ENCODE peak calls at places on chromosomes 5 and 9, in eight cellular contexts. X, Q, N, A, H, O, W and R are unnamed samples.

GRCh38 chr5:16713386-16713928 is 96.7 kb upstream of the RETREG1 start:
- DNase-seq in X (no peak), Q (peak; percentile 65), N (no peak), A (peak; percentile 28), H (peak; percentile 82), O (peak; percentile 69), W (no peak), R (peak; percentile 34)

GRCh38 chr5:65876496-65876895 is 49.9 kb upstream of the ERBIN start:
- DNase-seq in X (no peak), Q (no peak), N (no peak), A (no peak), H (no peak), O (no peak), W (no peak), R (no peak)

GRCh38 chr5:173557123-173557903 is 59.1 kb downstream of the BOD1 start:
- DNase-seq in X (no peak), Q (no peak), N (no peak), A (no peak), H (no peak), O (no peak), W (no peak), R (no peak)

GRCh38 chr5:179413086-179413690 is 67.9 kb upstream of the ADAMTS2 start:
- DNase-seq in X (no peak), Q (no peak), N (no peak), A (no peak), H (no peak), O (no peak), W (no peak), R (no peak)

GRCh38 chr5:31194458-31194808 is 947 bp downstream of the CDH6 start:
- DNase-seq in X (no peak), Q (peak; percentile 20), N (peak; percentile 15), A (no peak), H (no peak), O (peak; percentile 20), W (no peak), R (no peak)

GRCh38 chr9:91346644-91347043 is 15.1 kb downstream of the AUH start:
- DNase-seq in X (no peak), Q (no peak), N (peak; percentile 72), A (peak; percentile 9), H (no peak), O (no peak), W (no peak), R (peak; percentile 20)

GRCh38 chr9:107712390-107712789 is 222.8 kb upstream of the KLF4 start:
- DNase-seq in X (no peak), Q (peak; percentile 45), N (peak; percentile 95), A (peak; percentile 65), H (no peak), O (peak; percentile 91), W (no peak), R (peak; percentile 74)

GRCh38 chr5:178338126-178338749 is 105.6 kb upstream of the PHYKPL start:
- DNase-seq in X (peak; percentile 57), Q (no peak), N (no peak), A (no peak), H (no peak), O (no peak), W (no peak), R (no peak)

GRCh38 chr9:87880116-87880515 is 2.6 kb upstream of the SPATA31E1 start:
- DNase-seq in X (no peak), Q (peak; percentile 8), N (no peak), A (no peak), H (no peak), O (peak; percentile 51), W (no peak), R (peak; percentile 16)

GRCh38 chr5:81753429-81753828 is 2.5 kb upstream of the SSBP2 start:
- DNase-seq in X (no peak), Q (no peak), N (no peak), A (no peak), H (no peak), O (no peak), W (no peak), R (no peak)

GRCh38 chr5:168792678-168793077 is 213.5 kb upstream of the PANK3 start:
- DNase-seq in X (no peak), Q (no peak), N (no peak), A (no peak), H (no peak), O (no peak), W (no peak), R (no peak)

GRCh38 chr5:139543423-139543991 is 17.6 kb upstream of the UBE2D2 start:
- DNase-seq in X (peak; percentile 85), Q (peak; percentile 40), N (no peak), A (peak; percentile 41), H (peak; percentile 59), O (peak; percentile 43), W (peak; percentile 87), R (no peak)

GRCh38 chr5:123142206-123142915 is 53.3 kb downstream of the PRDM6 start:
- DNase-seq in X (no peak), Q (no peak), N (no peak), A (no peak), H (no peak), O (no peak), W (no peak), R (no peak)

GRCh38 chr5:170821257-170821800 is 37.8 kb downstream of the GABRP start:
- DNase-seq in X (no peak), Q (no peak), N (no peak), A (no peak), H (no peak), O (no peak), W (no peak), R (no peak)

GRCh38 chr9:116087246-116087645 is 66.3 kb upstream of the PAPPA start:
- DNase-seq in X (peak; percentile 68), Q (peak; percentile 94), N (peak; percentile 77), A (peak; percentile 95), H (no peak), O (peak; percentile 88), W (no peak), R (peak; percentile 89)

GRCh38 chr5:111680737-111681413 is 76.1 kb downstream of the NREP start:
- DNase-seq in X (no peak), Q (peak; percentile 96), N (peak; percentile 96), A (peak; percentile 99), H (peak; percentile 63), O (peak; percentile 94), W (no peak), R (peak; percentile 98)

GRCh38 chr5:148829248-148829594 is 2.8 kb downstream of the ADRB2 start:
- DNase-seq in X (no peak), Q (no peak), N (no peak), A (no peak), H (no peak), O (no peak), W (no peak), R (no peak)
- H3K4me3 ChIP-seq in X (peak overlapping the region; percentile 60), Q (no peak overlapping the region), N (peak overlapping the region; percentile 86), A (no peak overlapping the region), H (no peak overlapping the region), O (peak overlapping the region; percentile 80), W (no peak overlapping the region), R (no peak overlapping the region)

DNA sequence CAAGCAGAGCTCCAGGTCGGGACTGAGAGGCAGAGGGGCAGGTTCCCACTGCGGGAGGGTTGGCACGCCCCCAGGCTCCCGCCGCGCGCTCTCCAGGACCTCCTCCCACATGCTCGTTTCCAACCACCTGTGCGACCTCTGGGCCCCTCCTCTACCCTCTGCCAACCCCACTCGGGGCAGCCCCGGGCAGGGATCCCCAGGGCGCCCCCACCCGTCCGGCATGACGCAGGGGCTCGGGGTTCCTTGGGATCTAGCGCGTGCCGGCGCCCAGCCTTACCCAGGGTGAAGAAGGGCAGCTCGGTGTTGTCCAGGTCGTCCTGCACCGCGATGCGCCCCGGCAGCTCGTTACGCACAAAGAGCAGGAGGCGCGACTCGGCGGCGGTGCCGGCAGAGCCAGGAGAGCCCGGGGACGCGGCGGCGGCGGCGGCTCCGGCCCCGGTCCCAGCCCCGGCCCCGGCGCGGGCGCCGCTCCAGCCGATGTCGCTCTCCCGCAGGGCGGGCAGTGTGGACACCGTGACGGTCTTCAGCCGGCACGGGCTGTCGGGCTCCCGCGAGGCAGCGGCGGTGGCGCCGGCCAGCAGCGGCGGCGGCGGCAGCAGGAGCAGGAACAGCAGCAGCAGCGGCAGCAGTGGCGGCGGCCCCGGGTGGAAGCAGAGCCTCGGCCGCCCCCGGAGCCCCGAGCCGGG is 494 bp downstream of the ASTN2 start:
- DNase-seq in X (peak; percentile 64), Q (peak; percentile 12), N (no peak), A (no peak), H (peak; percentile 80), O (peak; percentile 16), W (peak; percentile 9), R (peak; percentile 1)
- TF ChIP-seq CTCF in X (no peak), Q (no peak), N (no peak), A (no peak), H (no peak), O (no peak), W (peak; percentile 6), R (no peak)

DNA sequence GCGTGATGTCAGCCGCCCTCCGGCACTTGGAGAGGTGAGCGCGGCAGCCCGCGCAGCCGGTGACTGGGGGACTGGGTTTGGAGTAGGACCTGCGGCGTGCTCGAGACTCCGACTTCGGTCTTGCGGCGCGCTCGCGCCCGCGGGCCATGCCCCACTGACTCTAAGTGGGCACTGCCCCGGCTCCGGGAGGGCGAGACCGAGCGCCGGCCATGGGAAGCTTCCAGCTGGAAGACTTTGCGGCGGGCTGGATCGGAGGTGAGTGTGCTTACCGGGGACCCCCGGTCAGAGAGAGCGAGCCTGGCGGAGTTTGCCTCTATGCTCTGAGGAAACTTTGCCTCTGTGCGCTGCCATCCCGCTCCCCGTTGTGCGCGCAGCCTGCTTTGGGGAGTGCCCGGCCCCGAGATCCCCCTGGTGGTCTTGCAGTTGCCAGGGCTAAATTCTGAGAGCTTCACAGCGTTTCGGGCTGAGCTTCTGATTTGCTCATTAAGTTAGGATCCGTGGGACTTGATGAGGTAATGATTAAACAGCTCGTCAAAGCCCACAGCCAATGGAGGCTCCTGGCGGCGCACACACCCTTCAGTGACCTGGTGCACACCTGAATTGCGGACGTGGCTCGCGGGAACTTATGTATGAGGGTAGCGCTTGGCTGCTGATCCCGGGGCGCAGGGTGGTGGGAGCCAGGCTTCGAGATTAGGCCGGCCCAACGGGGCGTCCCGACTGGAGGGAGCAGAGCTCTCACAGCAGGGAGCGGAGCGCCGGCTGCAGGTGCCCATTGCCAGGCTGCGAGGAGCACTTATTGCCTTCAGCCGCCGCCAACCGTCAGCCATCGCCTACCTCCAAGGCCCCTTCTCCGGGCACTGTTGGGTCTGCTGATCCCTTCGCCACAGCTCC is at the start of gene SLC25A48:
- DNase-seq in X (peak; percentile 76), Q (peak; percentile 26), N (peak; percentile 41), A (no peak), H (peak; percentile 80), O (peak; percentile 39), W (peak; percentile 40), R (no peak)
- H3K4me3 ChIP-seq in X (peak within 1 kb of the TSS; percentile 21), Q (peak within 1 kb of the TSS; percentile 32), N (peak within 1 kb of the TSS; percentile 31), A (peak within 1 kb of the TSS; percentile 19), H (peak within 1 kb of the TSS; percentile 37), O (peak within 1 kb of the TSS; percentile 8), W (no peak within 1 kb of the TSS), R (peak within 1 kb of the TSS; percentile 6)

GRCh38 chr5:172389578-172390112 is 64.7 kb downstream of the SH3PXD2B start:
- DNase-seq in X (no peak), Q (no peak), N (no peak), A (no peak), H (no peak), O (no peak), W (no peak), R (no peak)
- TF ChIP-seq CTCF in X (no peak), Q (no peak), N (peak; percentile 2), A (peak; percentile 20), H (peak; percentile 37), O (no peak), W (peak; percentile 8), R (peak; percentile 24)